ENCODE peak calls at places on chromosomes 2 and 18, in ten cellular contexts. Z is osteocyte, Y is cardiac fibroblast, F is BJ, U is stomach, L is AG04450, W is GM10248, R is Panc1, T is progenitor cell of endocrine pancreas, N is H9. O is an unnamed sample.

GRCh38 chr18:44246001-44246400 is 434.7 kb upstream of the SETBP1 start:
- DNase-seq in Z (no peak), T (no peak), R (no peak), W (no peak), Y (no peak), F (no peak), U (no peak), N (no peak), L (no peak), O (no peak)

GRCh38 chr2:3442185-3442584 is 62.7 kb downstream of the TRAPPC12 start:
- DNase-seq in F (no peak), T (no peak), U (no peak), Z (no peak), Y (peak), N (no peak), L (no peak), W (no peak), R (no peak), O (no peak)

GRCh38 chr2:197707316-197708213 is 2.4 kb downstream of the MARS2 start:
- DNase-seq in L (peak), W (peak), R (no peak), T (no peak), Y (peak), U (no peak), N (no peak), Z (no peak), F (no peak), O (no peak)

GRCh38 chr2:174681099-174681982 is 82.9 kb downstream of the CHRNA1 start:
- DNase-seq in N (no peak), F (no peak), Z (no peak), L (no peak), W (no peak), T (no peak), U (no peak), Y (peak), R (no peak), O (no peak)

GRCh38 chr2:182545420-182546167 is 118.8 kb upstream of the PDE1A start:
- DNase-seq in N (no peak), T (no peak), Y (no peak), L (no peak), R (no peak), F (no peak), U (no peak), W (peak), Z (no peak), O (no peak)

GRCh38 chr2:62409442-62409841 is 96.6 kb downstream of the TMEM17 start:
- DNase-seq in F (no peak), L (no peak), R (no peak), T (no peak), N (no peak), U (no peak), Z (no peak), Y (no peak), W (no peak), O (no peak)

GRCh38 chr18:76495435-76496199 is 575 bp upstream of the ZNF516 start:
- DNase-seq in N (peak), R (no peak), L (no peak), U (no peak), Y (peak), W (no peak), T (peak), F (no peak), Z (no peak), O (no peak)

GRCh38 chr2:119749405-119750066 is 10.2 kb upstream of the PTPN4 start:
- DNase-seq in Z (no peak), T (no peak), F (no peak), Y (no peak), R (no peak), N (no peak), U (no peak), L (no peak), W (no peak), O (no peak)

GRCh38 chr2:46601328-46601963 is 122.1 kb downstream of the TMEM247 start:
- DNase-seq in R (no peak), T (no peak), N (no peak), Z (no peak), W (no peak), L (no peak), Y (peak), F (no peak), U (no peak), O (no peak)

GRCh38 chr2:177393381-177393780 is 808 bp downstream of the AGPS start:
- DNase-seq in U (no peak), W (no peak), N (no peak), T (no peak), R (no peak), F (no peak), Z (no peak), Y (no peak), L (no peak), O (peak)

GRCh38 chr18:50607374-50607933 is 47.6 kb downstream of the MAPK4 start:
- DNase-seq in W (no peak), L (no peak), R (no peak), T (no peak), U (no peak), Y (no peak), N (no peak), Z (no peak), F (no peak), O (no peak)

GRCh38 chr2:127174176-127174575 is 45.9 kb downstream of the CYP27C1 start:
- DNase-seq in W (peak), Z (no peak), F (no peak), L (no peak), Y (peak), T (no peak), R (no peak), N (no peak), U (no peak), O (no peak)

GRCh38 chr2:42756956-42757513 is 6.9 kb downstream of the OXER1 start:
- DNase-seq in F (no peak), U (no peak), R (no peak), N (no peak), Y (no peak), L (no peak), Z (no peak), T (no peak), W (no peak), O (no peak)

GRCh38 chr2:173021939-173022371 is 53.7 kb upstream of the MAP3K20 start:
- DNase-seq in Y (peak), R (no peak), W (no peak), L (no peak), U (no peak), Z (no peak), N (no peak), T (no peak), F (no peak), O (no peak)

GRCh38 chr2:228369400-228370031 is 188.0 kb upstream of the SPHKAP start:
- DNase-seq in Z (no peak), W (no peak), R (no peak), U (no peak), T (no peak), Y (no peak), N (no peak), F (no peak), L (no peak), O (no peak)

GRCh38 chr2:168611091-168611490 is 155.0 kb downstream of the CERS6 start:
- DNase-seq in F (no peak), U (no peak), Y (peak), N (no peak), W (no peak), Z (no peak), L (no peak), T (no peak), R (no peak), O (no peak)

GRCh38 chr18:37284260-37284659 is 281.3 kb downstream of the CELF4 start:
- DNase-seq in T (no peak), W (no peak), Y (no peak), N (no peak), R (no peak), Z (no peak), U (no peak), F (no peak), L (no peak), O (no peak)

GRCh38 chr18:5894613-5895299 is 566 bp downstream of the TMEM200C start:
- DNase-seq in T (peak), Y (no peak), U (no peak), W (peak), N (peak), R (no peak), F (no peak), L (no peak), Z (no peak), O (no peak)

GRCh38 chr2:15279181-15279876 is 281.8 kb downstream of the NBAS start:
- DNase-seq in L (no peak), R (no peak), Z (no peak), T (no peak), W (no peak), N (no peak), F (no peak), U (no peak), Y (no peak), O (no peak)

GRCh38 chr2:67564076-67564475 is 166.9 kb downstream of the ETAA1 start:
- DNase-seq in F (no peak), Z (no peak), U (no peak), L (no peak), Y (peak), W (no peak), N (no peak), R (no peak), T (no peak), O (no peak)

GRCh38 chr2:27075219-27075871 is 3.1 kb upstream of the EMILIN1 start:
- DNase-seq in L (no peak), Y (peak), T (no peak), W (no peak), U (peak), R (no peak), F (no peak), Z (no peak), N (no peak), O (peak)

GRCh38 chr2:127637725-127638252 is 8.2 kb upstream of the GPR17 start:
- DNase-seq in R (no peak), T (no peak), F (peak), Y (peak), N (peak), U (no peak), Z (no peak), L (peak), W (no peak), O (peak)

GRCh38 chr2:63617360-63617759 is 28.6 kb downstream of the MDH1 start:
- DNase-seq in Z (no peak), F (no peak), L (no peak), U (no peak), T (no peak), W (no peak), R (no peak), N (no peak), Y (no peak), O (no peak)

GRCh38 chr18:70578480-70578879 is 289.6 kb downstream of the SOCS6 start:
- DNase-seq in W (no peak), Z (no peak), Y (no peak), F (no peak), U (no peak), T (no peak), L (no peak), N (peak), R (no peak), O (no peak)

GRCh38 chr2:201242562-201243277 is 17.6 kb upstream of the CASP8 start:
- DNase-seq in U (no peak), T (no peak), Z (no peak), R (no peak), F (no peak), N (no peak), W (no peak), L (no peak), Y (no peak), O (no peak)

GRCh38 chr2:146806295-146807005 is 1038.4 kb upstream of the ACVR2A start:
- DNase-seq in L (no peak), Y (peak), W (no peak), U (no peak), R (no peak), Z (no peak), N (no peak), F (no peak), T (no peak), O (no peak)

GRCh38 chr18:48330016-48330991 is 78.9 kb downstream of the ZBTB7C start:
- DNase-seq in T (no peak), F (peak), N (no peak), U (no peak), L (no peak), R (no peak), Y (peak), Z (no peak), W (no peak), O (no peak)

GRCh38 chr18:43122955-43123354 is 7.5 kb upstream of the RIT2 start:
- DNase-seq in L (no peak), R (no peak), W (no peak), Y (no peak), T (no peak), F (no peak), U (no peak), Z (no peak), N (no peak), O (no peak)

GRCh38 chr2:101474752-101475384 is at the start of gene RFX8:
- DNase-seq in R (no peak), L (peak), N (no peak), F (peak), T (no peak), Y (peak), W (peak), U (no peak), Z (no peak), O (peak)

GRCh38 chr18:49007663-49008062 is 56.9 kb upstream of the SMAD7 start:
- DNase-seq in R (no peak), L (no peak), Z (no peak), W (no peak), U (no peak), N (no peak), F (no peak), T (no peak), Y (no peak), O (no peak)

GRCh38 chr2:118577202-118577601 is 270.2 kb downstream of the EN1 start:
- DNase-seq in L (no peak), R (no peak), F (no peak), Y (no peak), Z (no peak), W (no peak), T (no peak), U (no peak), N (no peak), O (no peak)

GRCh38 chr18:2513616-2514015 is 57.7 kb downstream of the METTL4 start:
- DNase-seq in N (no peak), Z (no peak), F (no peak), T (no peak), W (no peak), Y (no peak), L (no peak), U (no peak), R (no peak), O (no peak)

GRCh38 chr2:55048514-55048924 is 1.7 kb downstream of the RTN4 start:
- DNase-seq in T (no peak), N (no peak), Y (peak), W (no peak), U (no peak), Z (no peak), R (no peak), F (no peak), L (no peak), O (no peak)

GRCh38 chr2:55051026-55051866 is 995 bp upstream of the RTN4 start:
- DNase-seq in Y (peak), U (peak), R (peak), L (peak), T (no peak), N (peak), W (no peak), F (peak), Z (no peak), O (peak)

GRCh38 chr2:55050133-55050994 is at the start of gene RTN4:
- DNase-seq in Z (peak), F (peak), N (peak), U (peak), T (peak), Y (peak), R (peak), W (peak), L (peak), O (peak)

GRCh38 chr2:55048925-55049793 is 1.1 kb downstream of the RTN4 start:
- DNase-seq in R (no peak), Y (peak), U (peak), N (peak), W (peak), T (peak), F (no peak), Z (peak), L (peak), O (peak)

GRCh38 chr2:55049794-55050132 is 488 bp downstream of the RTN4 start:
- DNase-seq in Z (no peak), W (no peak), T (no peak), L (no peak), R (no peak), U (no peak), N (no peak), Y (no peak), F (no peak), O (no peak)
- TF ChIP-seq CTCF in Z (no peak), W (no peak), T (no peak), L (no peak), R (no peak), U (no peak), N (no peak), Y (no peak), F (no peak), O (no peak)

GRCh38 chr2:55419236-55419513 is 481 bp downstream of the CCDC88A start:
- DNase-seq in L (no peak), F (no peak), Y (peak), Z (no peak), R (no peak), N (peak), W (no peak), U (no peak), T (no peak), O (peak)

GRCh38 chr2:55420901-55421300 is 1.2 kb upstream of the CCDC88A start:
- DNase-seq in L (no peak), Y (no peak), U (no peak), W (no peak), Z (no peak), N (no peak), F (no peak), T (no peak), R (no peak), O (no peak)

GRCh38 chr2:55420244-55420713 is 623 bp upstream of the CCDC88A start:
- DNase-seq in N (no peak), Z (no peak), T (no peak), W (no peak), L (no peak), Y (no peak), F (no peak), U (no peak), R (no peak), O (no peak)

GRCh38 chr2:55418512-55419235 is 982 bp downstream of the CCDC88A start:
- DNase-seq in W (no peak), Y (no peak), N (no peak), T (no peak), U (no peak), R (no peak), F (no peak), L (no peak), Z (no peak), O (no peak)

GRCh38 chr2:55419514-55420243 is at the start of gene CCDC88A:
- DNase-seq in W (peak), L (peak), F (peak), T (peak), Z (peak), Y (peak), N (peak), R (peak), U (peak), O (peak)
- TF ChIP-seq CTCF in W (no peak), L (peak), F (peak), T (peak), Z (peak), Y (peak), N (peak), R (no peak), U (no peak), O (peak)

GRCh38 chr18:55522011-55522410 is 66.0 kb downstream of the TCF4 start:
- DNase-seq in R (no peak), T (no peak), F (no peak), W (peak), Y (peak), N (peak), U (no peak), Z (no peak), L (no peak), O (peak)
- TF ChIP-seq CTCF in R (peak), T (peak), F (peak), W (peak), Y (peak), N (peak), U (no peak), Z (peak), L (peak), O (peak)

DNA sequence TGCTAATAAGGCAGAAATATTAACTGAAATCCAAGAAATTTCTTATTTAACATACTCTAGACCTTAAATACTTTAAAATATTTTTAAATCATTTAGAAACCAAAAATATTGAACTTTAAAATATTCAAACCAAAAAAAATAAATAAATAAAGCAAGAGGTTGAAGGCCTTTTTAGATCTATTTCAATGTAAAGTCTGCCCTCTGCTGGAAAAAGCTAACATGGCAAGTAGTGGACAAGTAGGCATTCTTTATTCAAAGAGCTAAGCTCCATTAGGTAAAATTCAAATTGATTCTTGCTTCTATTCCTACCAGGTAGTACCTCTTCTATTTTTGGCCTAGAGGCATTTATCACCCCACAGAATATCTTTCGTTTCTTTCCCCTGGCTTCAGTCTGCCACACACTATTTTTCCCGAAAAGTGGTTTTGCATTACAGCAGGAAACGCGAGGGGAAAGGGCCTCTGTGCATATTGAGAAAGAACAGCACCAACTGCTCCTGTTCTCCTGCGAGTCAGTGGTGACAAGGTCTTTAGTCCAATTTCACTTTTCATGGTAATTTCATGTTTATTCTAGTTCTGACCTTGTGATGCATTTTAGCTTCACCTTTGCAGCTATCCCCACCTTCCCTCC is 20.4 kb downstream of the IFIH1 start:
- DNase-seq in U (peak), T (peak), F (no peak), R (no peak), Y (peak), Z (no peak), N (no peak), L (peak), W (peak), O (peak)
- TF ChIP-seq CTCF in U (no peak), T (peak), F (peak), R (peak), Y (peak), Z (peak), N (peak), L (peak), W (peak), O (peak)

DNA sequence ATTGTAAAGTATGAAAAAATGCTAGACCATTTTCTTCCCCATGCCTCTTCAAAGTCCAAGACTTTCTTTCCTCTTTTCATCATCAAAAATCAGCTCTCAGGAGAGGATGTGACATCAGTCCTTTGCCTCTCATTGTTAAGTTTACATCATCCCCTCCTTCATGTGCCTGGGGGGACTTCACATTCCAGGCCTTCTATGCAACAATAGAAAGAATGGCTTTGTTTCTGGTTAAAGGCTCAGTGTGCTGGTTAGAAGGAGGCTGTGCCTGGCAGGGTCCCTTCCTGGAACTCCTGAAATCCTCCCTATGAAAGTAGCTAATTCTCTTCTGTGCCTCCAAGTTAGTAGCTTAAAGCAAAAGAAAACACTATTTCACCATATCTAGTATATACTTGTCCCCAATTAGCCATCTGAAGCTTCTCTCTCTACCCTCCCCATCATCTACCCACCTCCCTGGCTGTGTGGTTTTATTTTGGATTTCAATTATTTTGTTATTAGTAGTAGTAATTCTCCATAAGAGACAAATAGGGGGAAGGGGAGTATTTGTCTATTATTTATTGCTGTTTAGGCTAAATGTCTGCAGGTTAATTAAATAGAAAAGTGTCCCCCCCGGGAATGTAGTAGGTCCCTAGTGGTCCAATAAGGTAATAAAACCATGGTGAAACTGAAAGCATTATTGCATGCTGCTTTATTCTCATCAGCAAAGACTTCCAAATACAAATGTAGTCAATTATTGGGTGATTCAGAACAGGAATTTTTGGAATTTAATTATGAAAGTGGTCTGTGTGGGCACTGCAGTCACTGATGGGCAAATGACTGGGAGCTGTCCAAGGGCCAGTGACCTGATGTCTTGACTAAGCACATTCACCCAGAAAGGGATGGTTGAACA is 69.0 kb downstream of the CPO start:
- DNase-seq in Z (no peak), Y (peak), U (no peak), R (no peak), F (no peak), L (no peak), W (no peak), T (no peak), N (peak), O (no peak)
- TF ChIP-seq CTCF in Z (peak), Y (peak), U (no peak), R (peak), F (peak), L (peak), W (no peak), T (peak), N (peak), O (no peak)

GRCh38 chr18:11163668-11164067 is 14.3 kb upstream of the PIEZO2 start:
- DNase-seq in Z (no peak), N (peak), F (no peak), Y (peak), T (no peak), U (no peak), L (no peak), W (peak), R (no peak), O (no peak)
- TF ChIP-seq CTCF in Z (no peak), N (peak), F (no peak), Y (peak), T (peak), U (no peak), L (peak), W (peak), R (peak), O (no peak)

O was measured in DND-41.